ENCODE peak calls at places on chromosomes 3 and 15, in ten cellular contexts. F is fibroblast of lung; A is suprapubic skin; X is CD8-positive, alpha-beta T cell; N is upper lobe of right lung; H is tibial nerve; L is aorta; V is HL-60; Z is AG04450; O is dorsolateral prefrontal cortex. T is an unnamed sample.

GRCh38 chr15:74631408-74631807 is 15.8 kb downstream of the CLK3 start:
- DNase-seq in N (no peak), V (no peak), H (no peak), A (no peak), Z (no peak), O (no peak), X (no peak), L (no peak), F (no peak), T (no peak)

GRCh38 chr15:62665449-62665848 is 377.1 kb upstream of the TPM1 start:
- DNase-seq in N (no peak), O (no peak), Z (no peak), F (peak), A (no peak), X (no peak), H (no peak), V (no peak), L (no peak), T (no peak)

GRCh38 chr3:124246949-124247348 is 255.0 kb upstream of the ROPN1 start:
- DNase-seq in Z (no peak), L (no peak), O (no peak), A (no peak), N (no peak), V (peak), H (no peak), X (no peak), F (peak), T (no peak)

GRCh38 chr3:67692621-67693020 is 38.2 kb upstream of the SUCLG2 start:
- DNase-seq in L (no peak), H (no peak), F (peak), N (no peak), O (no peak), X (no peak), V (no peak), A (no peak), Z (no peak), T (no peak)

GRCh38 chr3:101518421-101518871 is 5.4 kb upstream of the SENP7 start:
- DNase-seq in A (no peak), O (no peak), X (peak), H (no peak), F (no peak), L (no peak), Z (no peak), V (no peak), N (no peak), T (no peak)

GRCh38 chr3:136632625-136633081 is 119.5 kb downstream of the STAG1 start:
- DNase-seq in A (no peak), L (no peak), V (no peak), F (peak), N (no peak), X (no peak), H (no peak), Z (no peak), O (no peak), T (no peak)

GRCh38 chr3:99871231-99871898 is 53.7 kb downstream of the CMSS1 start:
- DNase-seq in V (no peak), L (no peak), H (no peak), O (no peak), A (no peak), N (no peak), Z (no peak), F (peak), X (no peak), T (no peak)

GRCh38 chr3:150740733-150741496 is 22.1 kb downstream of the SIAH2 start:
- DNase-seq in V (no peak), Z (no peak), A (no peak), N (no peak), H (no peak), F (no peak), X (no peak), O (no peak), L (no peak), T (no peak)

GRCh38 chr3:132730891-132731580 is 8.8 kb upstream of the NPHP3 start:
- DNase-seq in N (no peak), V (peak), O (no peak), L (no peak), F (peak), Z (no peak), A (no peak), X (no peak), H (no peak), T (no peak)

GRCh38 chr3:194196876-194197275 is 60.9 kb downstream of the HES1 start:
- DNase-seq in O (no peak), F (peak), A (no peak), V (no peak), N (no peak), L (no peak), Z (no peak), H (no peak), X (no peak), T (no peak)

GRCh38 chr15:48897144-48897814 is 19.3 kb downstream of the EID1 start:
- DNase-seq in H (no peak), F (peak), Z (peak), V (no peak), X (no peak), L (no peak), O (no peak), N (no peak), A (no peak), T (no peak)

GRCh38 chr3:196280689-196281463 is 6.7 kb downstream of the PCYT1A start:
- DNase-seq in L (no peak), O (no peak), V (no peak), X (no peak), N (no peak), A (no peak), H (no peak), F (peak), Z (no peak), T (no peak)

GRCh38 chr3:17116007-17116659 is 231.4 kb downstream of the PLCL2 start:
- DNase-seq in N (no peak), O (no peak), F (no peak), Z (no peak), A (no peak), L (no peak), H (no peak), V (no peak), X (no peak), T (no peak)

GRCh38 chr3:59886790-59887189 is 837.0 kb upstream of the CFAP20DC start:
- DNase-seq in A (no peak), L (no peak), N (no peak), X (no peak), V (no peak), Z (no peak), O (no peak), H (no peak), F (peak), T (no peak)

GRCh38 chr3:100899440-100900091 is 93.7 kb downstream of the ABI3BP start:
- DNase-seq in H (no peak), Z (no peak), O (no peak), V (no peak), A (no peak), X (no peak), F (no peak), L (no peak), N (no peak), T (no peak)

GRCh38 chr15:68672781-68673205 is 94.0 kb downstream of the CORO2B start:
- DNase-seq in F (peak), A (peak), X (no peak), O (no peak), L (peak), N (peak), V (no peak), Z (no peak), H (no peak), T (no peak)

GRCh38 chr3:122013448-122013925 is 8.6 kb downstream of the ILDR1 start:
- DNase-seq in X (no peak), N (no peak), Z (no peak), V (no peak), F (no peak), L (no peak), A (no peak), H (no peak), O (no peak), T (no peak)

GRCh38 chr3:128489860-128490649 is 2.9 kb downstream of the GATA2 start:
- DNase-seq in V (no peak), H (no peak), A (peak), O (no peak), L (peak), X (no peak), N (peak), Z (no peak), F (peak), T (peak)

GRCh38 chr3:13174011-13174802 is 101.0 kb upstream of the IQSEC1 start:
- DNase-seq in L (peak), X (no peak), O (no peak), A (no peak), H (no peak), V (no peak), Z (no peak), N (no peak), F (no peak), T (no peak)

GRCh38 chr3:3847994-3848970 is 49.1 kb downstream of the LRRN1 start:
- DNase-seq in V (no peak), A (no peak), F (no peak), Z (no peak), O (no peak), L (no peak), X (no peak), H (no peak), N (no peak), T (peak)

GRCh38 chr3:43426388-43426787 is 140.0 kb downstream of the SNRK start:
- DNase-seq in Z (no peak), N (no peak), X (no peak), L (no peak), F (no peak), A (no peak), O (no peak), H (no peak), V (no peak), T (no peak)

GRCh38 chr15:28900892-28901586 is 15.3 kb downstream of the APBA2 start:
- DNase-seq in Z (no peak), N (peak), H (no peak), A (no peak), O (no peak), V (no peak), F (no peak), X (no peak), L (peak), T (no peak)

GRCh38 chr3:41188291-41188690 is 11.0 kb upstream of the CTNNB1 start:
- DNase-seq in A (no peak), X (no peak), H (no peak), L (no peak), F (no peak), N (no peak), O (no peak), V (no peak), Z (no peak), T (no peak)

GRCh38 chr3:194756460-194757355 is 71.0 kb downstream of the FAM43A start:
- DNase-seq in A (no peak), Z (no peak), F (no peak), N (no peak), V (no peak), L (no peak), X (no peak), O (peak), H (no peak), T (no peak)

GRCh38 chr3:103873897-103874545 is 1439.2 kb downstream of the ZPLD1 start:
- DNase-seq in H (no peak), L (no peak), X (no peak), Z (no peak), F (peak), V (no peak), A (no peak), N (no peak), O (no peak), T (no peak)

GRCh38 chr15:80838666-80839065 is 59.5 kb downstream of the CEMIP start:
- DNase-seq in V (no peak), A (no peak), O (no peak), N (no peak), L (no peak), H (no peak), Z (no peak), F (no peak), X (no peak), T (no peak)
- H3K27ac ChIP-seq in V (no peak), A (no peak), O (no peak), N (no peak), L (no peak), H (no peak), Z (no peak), F (no peak), X (no peak), T (no peak)

GRCh38 chr3:191263365-191263764 is 64.3 kb downstream of the OSTN start:
- DNase-seq in N (no peak), O (no peak), A (no peak), Z (no peak), V (no peak), L (no peak), F (no peak), H (no peak), X (no peak), T (no peak)

GRCh38 chr3:191262650-191263049 is 63.6 kb downstream of the OSTN start:
- DNase-seq in Z (no peak), X (no peak), A (no peak), F (no peak), V (no peak), N (no peak), H (no peak), L (no peak), O (no peak), T (no peak)

GRCh38 chr3:191260431-191261303 is 61.6 kb downstream of the OSTN start:
- DNase-seq in H (no peak), X (no peak), O (no peak), L (no peak), Z (no peak), V (no peak), A (no peak), N (no peak), F (no peak), T (no peak)

GRCh38 chr3:191261304-191261638 is 62.2 kb downstream of the OSTN start:
- DNase-seq in X (no peak), V (no peak), H (no peak), O (no peak), F (no peak), A (no peak), L (no peak), N (no peak), Z (no peak), T (no peak)

DNA sequence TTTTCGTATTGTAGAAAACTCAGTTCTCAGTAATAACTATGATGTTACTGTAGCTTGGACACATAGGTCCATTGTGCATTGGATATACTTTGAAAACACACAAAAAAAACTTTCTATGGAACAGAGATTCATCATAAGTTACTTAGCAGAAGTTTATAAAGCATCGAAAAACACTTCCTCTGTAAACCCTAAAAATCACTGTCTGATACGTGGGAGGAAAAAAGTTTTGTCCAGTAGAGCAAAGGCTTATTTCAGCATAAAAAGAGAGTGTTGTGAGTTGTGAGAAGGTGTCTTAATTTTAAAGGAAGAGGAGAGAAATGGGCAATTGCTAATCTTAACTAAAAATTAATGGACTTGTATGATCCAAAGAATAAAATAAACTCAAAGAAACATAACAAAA is 64.8 kb downstream of the OSTN start:
- DNase-seq in N (no peak), Z (no peak), A (no peak), V (no peak), F (no peak), L (no peak), O (no peak), H (no peak), X (no peak), T (no peak)
- H3K27ac ChIP-seq in N (peak), Z (no peak), A (no peak), V (no peak), F (no peak), L (no peak), O (no peak), H (no peak), X (no peak), T (no peak)

GRCh38 chr3:39263576-39263975 is 16.3 kb downstream of the CX3CR1 start:
- DNase-seq in A (no peak), H (no peak), Z (no peak), O (no peak), V (no peak), N (no peak), L (no peak), X (no peak), F (no peak), T (no peak)

GRCh38 chr3:39261726-39262125 is 18.1 kb downstream of the CX3CR1 start:
- DNase-seq in Z (no peak), O (no peak), V (no peak), H (no peak), F (no peak), X (no peak), A (no peak), N (no peak), L (no peak), T (no peak)

GRCh38 chr3:39260957-39261356 is 18.9 kb downstream of the CX3CR1 start:
- DNase-seq in O (peak), F (peak), Z (peak), L (peak), X (peak), N (peak), V (peak), H (peak), A (peak), T (peak)

GRCh38 chr3:39262842-39263241 is 17.0 kb downstream of the CX3CR1 start:
- DNase-seq in N (no peak), A (no peak), L (no peak), Z (no peak), O (no peak), X (no peak), H (no peak), F (no peak), V (no peak), T (no peak)

GRCh38 chr3:39260318-39260717 is 19.5 kb downstream of the CX3CR1 start:
- DNase-seq in Z (no peak), H (no peak), O (no peak), L (no peak), V (no peak), A (no peak), X (no peak), F (no peak), N (no peak), T (no peak)
- H3K27ac ChIP-seq in Z (no peak), H (no peak), O (no peak), L (no peak), V (peak), A (no peak), X (no peak), F (no peak), N (no peak), T (no peak)

GRCh38 chr3:149004622-149005021 is 13.3 kb downstream of the GYG1 start:
- DNase-seq in F (peak), A (no peak), L (no peak), H (no peak), Z (no peak), V (no peak), X (no peak), N (no peak), O (no peak), T (no peak)
- H3K27ac ChIP-seq in F (peak), A (no peak), L (peak), H (no peak), Z (peak), V (no peak), X (no peak), N (no peak), O (no peak), T (no peak)

DNA sequence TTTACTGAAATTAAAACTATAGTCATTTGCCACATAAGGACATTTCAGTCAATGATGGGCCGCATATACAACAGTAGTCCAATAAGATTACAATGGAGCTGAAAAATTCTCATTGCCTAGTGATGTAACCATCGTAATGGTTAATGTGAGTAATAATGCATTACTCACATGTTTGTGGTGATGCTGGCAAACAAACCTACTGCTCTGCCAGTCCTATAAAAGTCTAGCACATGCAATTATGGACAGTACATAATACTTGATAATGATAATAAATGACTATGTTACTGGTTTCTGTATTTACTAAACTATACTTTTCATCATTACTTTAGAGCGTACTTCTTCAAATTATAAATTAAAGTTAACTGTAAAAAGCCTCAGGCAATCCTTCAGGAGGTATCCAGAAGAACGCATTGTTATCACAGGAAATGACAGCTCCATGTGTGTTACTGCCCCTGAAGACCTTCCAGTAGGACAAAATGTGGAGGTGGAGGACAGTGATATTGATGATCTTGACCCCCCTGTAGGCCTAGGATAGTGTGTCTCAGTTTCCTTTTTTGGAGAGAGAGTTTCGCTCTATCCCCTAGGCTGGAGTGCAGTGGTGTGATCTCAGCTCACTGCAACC is 102.7 kb downstream of the ATP1B3 start:
- DNase-seq in H (no peak), O (no peak), F (peak), A (no peak), N (no peak), Z (peak), X (no peak), V (no peak), L (no peak), T (no peak)
- H3K27ac ChIP-seq in H (no peak), O (no peak), F (no peak), A (no peak), N (no peak), Z (no peak), X (no peak), V (no peak), L (no peak), T (no peak)